ENCODE peak calls at places on chromosome 20, in four cellular contexts. S is esophagus squamous epithelium, O is heart left ventricle, H is heart right ventricle. J is an unnamed sample.

GRCh38 chr20:63085087-63085861 is 78.5 kb upstream of the BHLHE23 start:
- DNase-seq in S (no peak), H (peak; percentile 4), O (peak; percentile 24), J (no peak)

GRCh38 chr20:44153636-44154043 is 33.3 kb downstream of the JPH2 start:
- DNase-seq in S (no peak), O (no peak), H (no peak), J (peak; percentile 36)

GRCh38 chr20:48621256-48622078 is 206.3 kb downstream of the PREX1 start:
- DNase-seq in H (no peak), S (no peak), O (no peak), J (no peak)

GRCh38 chr20:6765469-6766058 is 1.9 kb upstream of the BMP2 start:
- DNase-seq in O (no peak), H (no peak), S (no peak), J (no peak)

GRCh38 chr20:36493801-36494114 is 47.6 kb upstream of the MYL9 start:
- DNase-seq in S (no peak), H (peak; percentile 73), O (peak; percentile 79), J (no peak)

GRCh38 chr20:44098256-44098630 is 88.7 kb downstream of the JPH2 start:
- DNase-seq in H (no peak), O (no peak), S (no peak), J (no peak)

GRCh38 chr20:19909696-19910095 is 107.5 kb upstream of the NAA20 start:
- DNase-seq in O (peak; percentile 86), H (peak; percentile 77), S (no peak), J (no peak)

GRCh38 chr20:63160641-63161175 is 55.2 kb downstream of the YTHDF1 start:
- DNase-seq in O (peak; percentile 17), S (no peak), H (peak; percentile 1), J (no peak)

GRCh38 chr20:4022386-4023350 is 7.3 kb upstream of the RNF24 start:
- DNase-seq in H (no peak), O (no peak), S (no peak), J (no peak)

GRCh38 chr20:12410783-12411182 is 493.1 kb downstream of the BTBD3 start:
- DNase-seq in S (no peak), O (no peak), H (no peak), J (no peak)

GRCh38 chr20:17965042-17965697 is 3.4 kb downstream of the SNX5 start:
- DNase-seq in O (no peak), H (no peak), S (no peak), J (no peak)

GRCh38 chr20:36628076-36628475 is 17.9 kb downstream of the SLA2 start:
- DNase-seq in H (no peak), S (no peak), O (no peak), J (no peak)

GRCh38 chr20:56808732-56809131 is 179.6 kb downstream of the TFAP2C start:
- DNase-seq in H (no peak), S (no peak), O (no peak), J (no peak)

GRCh38 chr20:11452326-11452725 is 465.4 kb upstream of the BTBD3 start:
- DNase-seq in O (no peak), S (no peak), H (no peak), J (no peak)

GRCh38 chr20:41048475-41049242 is 20.0 kb downstream of the TOP1 start:
- DNase-seq in S (no peak), O (no peak), H (no peak), J (no peak)

GRCh38 chr20:59095140-59095539 is 52.6 kb upstream of the PRELID3B start:
- DNase-seq in O (no peak), H (no peak), S (no peak), J (no peak)

GRCh38 chr20:36468149-36469000 is 72.9 kb upstream of the MYL9 start:
- DNase-seq in O (no peak), S (no peak), H (no peak), J (peak; percentile 31)

GRCh38 chr20:13856356-13856755 is 71.5 kb downstream of the NDUFAF5 start:
- DNase-seq in O (no peak), H (no peak), S (no peak), J (no peak)

DNA sequence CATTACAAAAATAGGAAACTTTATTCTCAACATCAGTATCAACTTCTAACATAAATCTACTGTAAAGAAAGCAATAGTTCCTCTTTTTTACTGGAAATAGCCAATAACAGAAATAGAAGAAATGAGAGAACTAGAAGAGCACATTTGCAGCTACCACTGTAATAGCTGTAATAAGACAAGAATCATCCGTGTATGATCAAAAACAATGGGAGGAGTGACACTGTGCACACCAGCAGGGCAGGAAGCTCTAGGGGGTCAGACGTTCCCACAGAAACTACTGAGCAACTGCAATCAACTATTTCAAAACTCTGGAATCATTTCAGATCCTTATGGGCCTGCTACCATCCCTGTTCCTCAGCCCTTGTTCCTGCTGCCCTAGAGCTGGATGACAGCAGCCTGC is 43.7 kb downstream of the NINL start:
- DNase-seq in H (no peak), S (no peak), O (no peak), J (no peak)
- H3K4me1 ChIP-seq in H (peaks cover 26% of the 10 kb centered on the region), S (peaks cover 74% of the 10 kb centered on the region), O (peaks cover 2% of the 10 kb centered on the region), J (peaks cover 4% of the 10 kb centered on the region)

DNA sequence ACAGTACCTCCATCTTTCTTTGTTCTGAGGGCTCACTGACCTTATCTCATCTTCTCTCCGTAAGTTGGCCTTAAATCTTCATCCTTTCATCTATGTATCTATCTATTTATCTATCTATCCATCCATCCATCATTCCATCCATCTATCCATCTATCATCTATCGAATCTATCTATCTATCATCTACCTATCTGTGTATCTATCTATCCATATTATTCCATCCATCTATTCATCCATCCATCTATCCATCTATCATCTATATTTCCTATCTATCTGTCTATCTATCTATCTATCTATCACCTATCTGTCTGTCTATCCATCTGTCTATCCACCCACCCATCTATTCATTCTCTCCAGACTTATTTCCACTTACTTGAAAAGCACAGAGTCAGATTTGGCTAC is 147.3 kb upstream of the PMEPA1 start:
- DNase-seq in O (no peak), S (no peak), H (no peak), J (no peak)
- H3K27ac ChIP-seq in O (no peak overlapping the region), S (no peak overlapping the region), H (no peak overlapping the region), J (no peak overlapping the region)

GRCh38 chr20:49659096-49659495 is 54.6 kb downstream of the B4GALT5 start:
- DNase-seq in O (no peak), H (no peak), S (no peak), J (no peak)

GRCh38 chr20:49660912-49661311 is 52.8 kb downstream of the B4GALT5 start:
- DNase-seq in S (no peak), O (no peak), H (no peak), J (no peak)

GRCh38 chr20:49657118-49657901 is 56.4 kb downstream of the B4GALT5 start:
- DNase-seq in H (no peak), O (no peak), S (no peak), J (no peak)

GRCh38 chr20:49656304-49656703 is 57.4 kb downstream of the B4GALT5 start:
- DNase-seq in S (no peak), H (no peak), O (no peak), J (no peak)

GRCh38 chr20:49658508-49658907 is 55.2 kb downstream of the B4GALT5 start:
- DNase-seq in H (no peak), S (no peak), O (no peak), J (no peak)
- H3K4me1 ChIP-seq in H (peaks cover 68% of the 10 kb centered on the region), S (peaks cover 75% of the 10 kb centered on the region), O (peaks cover 23% of the 10 kb centered on the region), J (peaks cover 30% of the 10 kb centered on the region)

GRCh38 chr20:32155017-32155965 is 45.8 kb downstream of the TM9SF4 start:
- DNase-seq in O (peak; percentile 89), H (peak; percentile 79), S (peak; percentile 37), J (peak; percentile 38)
- H3K27ac ChIP-seq in O (no peak overlapping the region), H (peak overlapping the region; percentile 68), S (peak overlapping the region; percentile 52), J (peak overlapping the region; percentile 49)

DNA sequence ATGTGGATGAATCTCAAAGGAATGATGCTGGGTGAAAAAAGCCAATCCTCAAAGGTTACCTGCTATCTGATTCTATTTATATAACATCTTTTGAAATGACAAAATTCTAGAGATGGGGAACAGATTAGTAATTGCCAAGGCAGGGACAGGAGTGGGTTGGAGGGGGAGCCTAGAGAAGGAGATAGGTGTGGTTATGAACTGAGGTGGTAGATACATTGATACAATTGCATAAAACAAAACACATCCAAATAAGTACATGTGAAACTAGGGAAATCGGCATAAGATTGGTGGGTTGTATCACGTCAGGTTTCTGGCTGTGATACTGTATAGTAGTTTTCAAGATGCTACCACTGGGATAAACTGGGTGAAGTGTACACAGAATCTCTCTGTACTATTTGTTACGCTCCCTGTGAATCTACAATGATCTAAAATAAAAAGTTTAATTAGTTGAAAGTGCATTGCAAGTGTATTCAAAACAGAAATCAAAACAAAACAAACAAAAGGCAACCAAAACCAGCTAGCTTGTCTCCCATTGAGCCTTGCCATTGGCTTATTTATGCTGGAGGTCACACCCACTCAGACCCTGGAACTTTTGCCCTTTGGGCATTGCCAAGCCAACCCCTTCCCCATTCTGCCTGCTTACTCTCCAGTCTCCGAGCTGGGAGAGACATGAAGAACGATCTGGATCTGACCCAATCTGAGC is 27.8 kb downstream of the PPP1R16B start:
- DNase-seq in O (no peak), S (no peak), H (no peak), J (no peak)
- H3K4me1 ChIP-seq in O (peaks cover 7% of the 10 kb centered on the region), S (peaks cover 14% of the 10 kb centered on the region), H (peaks cover 35% of the 10 kb centered on the region), J (no peaks in the 10 kb centered on the region)